ENCODE peak calls at places on chromosomes 12 and 14, in four cellular contexts. D is K562, U is HepG2, G is H1. Y is an unnamed sample.

GRCh38 chr14:103545219-103545914 is 16.4 kb downstream of the TRMT61A start:
- DNase-seq in D (no peak), U (no peak), G (no peak), Y (no peak)

GRCh38 chr14:66884149-66884548 is 305.1 kb upstream of the GARIN2 start:
- DNase-seq in D (no peak), U (no peak), G (no peak), Y (no peak)

GRCh38 chr14:95215094-95215493 is 57.8 kb upstream of the DICER1 start:
- DNase-seq in D (no peak), U (no peak), G (no peak), Y (no peak)

GRCh38 chr12:89129471-89129870 is 222.8 kb downstream of the DUSP6 start:
- DNase-seq in D (no peak), U (no peak), G (no peak), Y (no peak)

GRCh38 chr12:46384451-46385301 is 12.1 kb upstream of the SLC38A2 start:
- DNase-seq in D (no peak), U (no peak), G (no peak), Y (no peak)

GRCh38 chr12:120539303-120539702 is 5.1 kb downstream of the RNF10 start:
- DNase-seq in D (peak; percentile 40), U (no peak), G (no peak), Y (no peak)

GRCh38 chr14:22113401-22113800 is 439.8 kb upstream of the OR4E1 start:
- DNase-seq in D (no peak), U (no peak), G (no peak), Y (no peak)

GRCh38 chr12:34397591-34398365 is 375.5 kb downstream of the ALG10 start:
- DNase-seq in D (peak; percentile 2), U (no peak), G (no peak), Y (no peak)

GRCh38 chr14:68178282-68178681 is 358.7 kb downstream of the RAD51B start:
- DNase-seq in D (no peak), U (no peak), G (no peak), Y (no peak)

GRCh38 chr12:3158851-3159465 is 81.8 kb downstream of the TSPAN9 start:
- DNase-seq in D (no peak), U (no peak), G (no peak), Y (no peak)

GRCh38 chr12:1071182-1071581 is 80.2 kb downstream of the ERC1 start:
- DNase-seq in D (no peak), U (no peak), G (no peak), Y (no peak)

GRCh38 chr12:53181935-53182334 is 1.2 kb upstream of the CSAD start:
- DNase-seq in D (no peak), U (no peak), G (no peak), Y (no peak)

GRCh38 chr14:78302841-78303240 is 132.7 kb downstream of the NRXN3 start:
- DNase-seq in D (no peak), U (no peak), G (no peak), Y (no peak)

GRCh38 chr12:125330645-125331341 is 265.6 kb downstream of the AACS start:
- DNase-seq in D (peak; percentile 90), U (peak; percentile 5), G (no peak), Y (peak; percentile 8)

GRCh38 chr12:117680311-117680710 is 288.5 kb downstream of the KSR2 start:
- DNase-seq in D (no peak), U (no peak), G (no peak), Y (no peak)

GRCh38 chr14:57498035-57498434 is 4.4 kb upstream of the CCDC198 start:
- DNase-seq in D (no peak), U (no peak), G (no peak), Y (no peak)

GRCh38 chr12:92290881-92291280 is 145.2 kb upstream of the BTG1 start:
- DNase-seq in D (no peak), U (no peak), G (no peak), Y (no peak)

GRCh38 chr12:7241404-7242005 is 52.0 kb downstream of the PEX5 start:
- DNase-seq in D (peak; percentile 38), U (no peak), G (no peak), Y (no peak)

GRCh38 chr12:2739832-2740641 is 54.7 kb upstream of the FKBP4 start:
- DNase-seq in D (no peak), U (peak; percentile 32), G (no peak), Y (no peak)

GRCh38 chr14:59435106-59435505 is 30.1 kb downstream of the GPR135 start:
- DNase-seq in D (no peak), U (no peak), G (no peak), Y (no peak)

GRCh38 chr14:95061317-95062093 is 95.8 kb downstream of the DICER1 start:
- DNase-seq in D (no peak), U (no peak), G (no peak), Y (no peak)

GRCh38 chr12:124363376-124363965 is 68.6 kb downstream of the RFLNA start:
- DNase-seq in D (no peak), U (no peak), G (no peak), Y (no peak)

GRCh38 chr12:119699199-119699765 is 31.3 kb downstream of the PRKAB1 start:
- DNase-seq in D (no peak), U (no peak), G (no peak), Y (no peak)

GRCh38 chr12:6341439-6342139 is at the start of gene TNFRSF1A:
- DNase-seq in D (peak; percentile 74), U (peak; percentile 65), G (no peak), Y (no peak)

GRCh38 chr14:76245097-76245496 is 93.4 kb downstream of the GPATCH2L start:
- DNase-seq in D (no peak), U (peak; percentile 28), G (no peak), Y (no peak)

GRCh38 chr12:109995703-109996482 is at the start of gene GIT2:
- DNase-seq in D (peak; percentile 91), U (peak; percentile 91), G (peak; percentile 71), Y (peak; percentile 85)

GRCh38 chr12:3455312-3455711 is 35.7 kb upstream of the PRMT8 start:
- DNase-seq in D (no peak), U (no peak), G (no peak), Y (no peak)

GRCh38 chr12:131274906-131275305 is 321.2 kb downstream of the ADGRD1 start:
- DNase-seq in D (no peak), U (no peak), G (no peak), Y (no peak)

GRCh38 chr12:10716704-10717315 is 6.3 kb downstream of the YBX3 start:
- DNase-seq in D (no peak), U (no peak), G (no peak), Y (peak; percentile 75)

GRCh38 chr12:32788405-32788804 is 32.7 kb upstream of the YARS2 start:
- DNase-seq in D (no peak), U (no peak), G (no peak), Y (no peak)

GRCh38 chr14:38044710-38045109 is 163.0 kb upstream of the SSTR1 start:
- DNase-seq in D (no peak), U (no peak), G (no peak), Y (no peak)

GRCh38 chr14:89773644-89774316 is 180.8 kb downstream of the EFCAB11 start:
- DNase-seq in D (peak; percentile 12), U (peak; percentile 61), G (peak; percentile 29), Y (no peak)

GRCh38 chr14:90204516-90204915 is 51.8 kb upstream of the PSMC1 start:
- DNase-seq in D (no peak), U (no peak), G (no peak), Y (no peak)

GRCh38 chr12:1131811-1132224 is 140.8 kb downstream of the ERC1 start:
- DNase-seq in D (no peak), U (no peak), G (no peak), Y (no peak)

GRCh38 chr12:44874981-44875416 is 1.1 kb downstream of the NELL2 start:
- DNase-seq in D (no peak), U (no peak), G (no peak), Y (no peak)

GRCh38 chr12:108119126-108119973 is 9.7 kb upstream of the WSCD2 start:
- DNase-seq in D (peak; percentile 82), U (no peak), G (no peak), Y (no peak)

GRCh38 chr14:54567634-54568561 is 970 bp downstream of the SAMD4A start:
- DNase-seq in D (peak; percentile 29), U (peak; percentile 14), G (no peak), Y (no peak)

GRCh38 chr14:68111733-68112270 is 292.2 kb downstream of the RAD51B start:
- DNase-seq in D (no peak), U (no peak), G (no peak), Y (no peak)

GRCh38 chr12:62724947-62725447 is 210.0 kb downstream of the PPM1H start:
- DNase-seq in D (peak; percentile 34), U (peak; percentile 6), G (peak; percentile 73), Y (peak; percentile 99)

GRCh38 chr14:50000215-50001145 is 107.6 kb downstream of the ARF6 start:
- DNase-seq in D (no peak), U (peak; percentile 36), G (no peak), Y (peak; percentile 71)
- TF ChIP-seq RAD21 in D (no peak), U (no peak), G (no peak), Y (no peak)

DNA sequence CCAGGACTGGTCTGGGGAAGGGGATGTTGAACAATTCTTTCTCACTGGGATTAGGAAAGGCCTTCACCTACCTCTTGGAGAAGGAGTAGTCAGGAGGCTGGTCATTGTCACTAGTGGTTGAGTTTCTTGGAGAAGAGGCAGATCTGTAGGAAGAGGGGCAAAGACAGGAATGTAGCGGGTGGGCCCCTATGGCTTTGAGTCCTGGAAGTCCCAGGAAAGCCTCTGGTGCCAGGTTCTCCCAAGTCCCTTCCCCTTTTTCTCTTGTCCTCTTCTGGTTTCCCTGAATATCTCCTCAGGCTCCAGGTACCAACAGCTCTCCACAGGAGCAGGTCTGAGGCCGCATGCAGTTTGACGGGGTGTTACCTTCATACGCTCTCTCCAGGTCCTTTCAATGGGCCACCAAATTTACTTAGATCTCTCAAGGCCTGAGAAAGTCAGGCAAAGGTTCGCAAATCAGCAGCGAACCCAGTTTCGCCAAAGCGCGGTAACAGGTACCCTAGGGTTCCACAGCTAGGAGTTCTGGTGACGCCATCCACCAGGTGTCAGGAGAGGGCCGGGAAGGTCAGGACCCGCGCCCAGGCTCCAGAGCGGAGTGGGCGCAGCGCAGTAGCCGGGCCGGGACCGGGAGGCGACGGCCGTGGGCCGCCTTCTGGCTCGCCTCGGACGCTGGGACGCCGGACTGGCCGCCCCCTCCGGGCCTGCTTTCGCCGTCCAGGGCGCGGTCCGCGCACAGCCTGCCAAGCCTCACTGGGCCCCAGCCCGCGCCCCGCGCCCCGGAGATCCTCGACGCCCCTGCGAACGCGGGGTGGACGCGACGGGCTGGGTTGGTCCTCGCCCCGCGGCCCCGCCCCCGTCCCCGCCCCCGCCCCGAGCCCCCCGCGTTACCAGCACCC is 795 bp downstream of the SMAGP start:
- DNase-seq in D (peak; percentile 67), U (peak; percentile 54), G (peak; percentile 47), Y (no peak)
- TF ChIP-seq SRF in D (no peak), U (no peak), G (no peak), Y (no peak)

DNA sequence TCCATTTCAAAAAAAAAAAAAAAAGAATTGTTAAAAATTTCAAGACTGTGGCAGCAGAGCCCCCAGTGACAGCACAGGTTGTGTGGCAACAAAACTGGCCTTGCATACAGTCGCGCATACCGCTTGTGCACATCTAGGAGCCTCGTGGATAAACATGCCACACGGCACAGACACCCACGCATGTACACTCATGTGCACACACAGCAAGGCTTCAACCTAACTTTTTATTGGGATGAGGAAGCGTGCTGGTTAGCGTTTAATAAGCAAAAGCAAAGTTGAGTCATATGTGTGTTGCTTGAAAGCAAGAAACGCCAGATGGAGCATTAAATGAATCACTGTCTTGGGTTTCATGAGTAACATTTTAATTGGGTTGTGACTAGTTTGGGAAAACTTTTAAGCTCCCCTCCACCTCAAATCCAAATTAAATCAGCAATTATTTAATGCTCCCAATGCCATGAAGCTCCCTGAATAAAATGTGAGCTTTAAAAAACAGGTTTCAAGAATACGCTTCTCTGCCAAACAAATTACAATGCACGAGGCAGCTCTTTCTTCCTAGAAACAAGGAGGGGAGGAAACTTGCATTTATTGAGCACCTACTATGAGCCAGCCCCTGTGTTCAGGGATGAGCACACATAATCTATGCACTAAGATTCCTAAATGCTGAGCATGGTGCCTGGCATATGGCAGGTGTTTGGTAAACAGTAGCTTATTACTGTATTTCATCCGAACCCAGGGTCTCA is 35.7 kb upstream of the EML1 start:
- DNase-seq in D (no peak), U (no peak), G (no peak), Y (peak; percentile 66)
- TF ChIP-seq FOSL1 in D (no peak), U (no peak), G (no peak), Y (peak; percentile 90)

GRCh38 chr12:93783827-93784226 is 106.7 kb downstream of the CRADD start:
- DNase-seq in D (no peak), U (no peak), G (no peak), Y (no peak)
- TF ChIP-seq RAD21 in D (no peak), U (no peak), G (no peak), Y (no peak)